ENCODE peak calls at places on chromosome 1, in ten cellular contexts. G, U, W, V, X, E, P, K, O and I are unnamed samples.

GRCh38 chr1:221740941-221741363 is 937 bp downstream of the DUSP10 start:
- DNase-seq in V (no peak), X (peak), E (no peak), U (no peak), G (no peak), W (peak), P (no peak), K (peak), O (peak), I (no peak)

GRCh38 chr1:61241864-61242472 is 159.6 kb downstream of the NFIA start:
- DNase-seq in O (no peak), W (no peak), U (no peak), K (no peak), G (no peak), P (no peak), V (no peak), X (no peak), E (no peak), I (no peak)

GRCh38 chr1:172918478-172918877 is 132.3 kb downstream of the TNFSF18 start:
- DNase-seq in X (no peak), G (no peak), P (no peak), E (no peak), W (no peak), O (no peak), K (no peak), U (no peak), V (no peak), I (no peak)

GRCh38 chr1:217134857-217135568 is 411.8 kb upstream of the ESRRG start:
- DNase-seq in P (no peak), U (no peak), O (no peak), W (no peak), E (no peak), K (peak), V (no peak), X (no peak), G (no peak), I (peak)

GRCh38 chr1:30372792-30373433 is 350.5 kb downstream of the MATN1 start:
- DNase-seq in G (no peak), K (no peak), V (no peak), X (no peak), W (no peak), U (no peak), O (no peak), E (no peak), P (peak), I (no peak)

GRCh38 chr1:172699695-172700094 is 40.8 kb downstream of the FASLG start:
- DNase-seq in W (no peak), X (no peak), K (no peak), O (no peak), P (no peak), U (no peak), G (no peak), E (no peak), V (no peak), I (no peak)

GRCh38 chr1:113998361-113998760 is 19.1 kb downstream of the OLFML3 start:
- DNase-seq in O (peak), K (peak), V (no peak), X (no peak), G (no peak), P (no peak), W (no peak), U (no peak), E (no peak), I (no peak)

GRCh38 chr1:23168462-23169218 is at the start of gene LUZP1:
- DNase-seq in O (peak), V (peak), P (peak), U (peak), X (peak), K (peak), W (peak), E (peak), G (peak), I (peak)

GRCh38 chr1:94961994-94962744 is 35.3 kb upstream of the CNN3 start:
- DNase-seq in E (no peak), P (no peak), X (no peak), K (no peak), O (peak), V (no peak), G (no peak), W (no peak), U (no peak), I (no peak)

GRCh38 chr1:60970081-60970509 is 112.3 kb upstream of the NFIA start:
- DNase-seq in P (no peak), K (peak), U (peak), E (no peak), X (no peak), G (no peak), O (peak), W (peak), V (no peak), I (peak)

GRCh38 chr1:10635385-10635896 is 160.7 kb downstream of the PEX14 start:
- DNase-seq in P (no peak), V (no peak), G (no peak), U (no peak), W (peak), O (peak), E (no peak), X (no peak), K (peak), I (no peak)

GRCh38 chr1:157969693-157970485 is 23.6 kb upstream of the KIRREL1 start:
- DNase-seq in U (no peak), W (peak), E (no peak), G (peak), K (peak), O (peak), X (no peak), P (no peak), V (no peak), I (peak)

GRCh38 chr1:85611390-85611789 is 30.8 kb downstream of the CCN1 start:
- DNase-seq in E (no peak), O (peak), W (peak), K (no peak), P (no peak), U (no peak), V (no peak), X (no peak), G (no peak), I (no peak)

GRCh38 chr1:115829947-115830346 is 11.0 kb downstream of the NHLH2 start:
- DNase-seq in G (no peak), O (peak), V (no peak), K (no peak), P (no peak), W (no peak), E (no peak), U (no peak), X (no peak), I (no peak)

GRCh38 chr1:154578058-154578418 is 10.5 kb downstream of the CHRNB2 start:
- DNase-seq in V (no peak), P (no peak), G (no peak), U (no peak), W (no peak), K (no peak), E (no peak), X (peak), O (no peak), I (no peak)

GRCh38 chr1:201265771-201266170 is 17.5 kb upstream of the PKP1 start:
- DNase-seq in P (no peak), U (no peak), E (no peak), X (no peak), W (peak), K (no peak), V (no peak), G (no peak), O (peak), I (no peak)

GRCh38 chr1:246597340-246597739 is 31.1 kb downstream of the CNST start:
- DNase-seq in O (peak), G (no peak), U (no peak), E (no peak), V (no peak), X (no peak), W (peak), K (no peak), P (no peak), I (no peak)

GRCh38 chr1:85047472-85048295 is 616 bp downstream of the MCOLN3 start:
- DNase-seq in E (peak), K (peak), U (no peak), O (no peak), G (no peak), V (no peak), W (no peak), X (peak), P (no peak), I (peak)

GRCh38 chr1:113984710-113985109 is 5.4 kb downstream of the OLFML3 start:
- DNase-seq in E (no peak), G (no peak), O (no peak), P (no peak), W (no peak), K (no peak), X (no peak), V (no peak), U (no peak), I (no peak)

GRCh38 chr1:101166583-101167120 is 70.2 kb upstream of the S1PR1 start:
- DNase-seq in E (no peak), K (no peak), O (peak), P (no peak), V (no peak), W (no peak), G (no peak), X (no peak), U (no peak), I (no peak)

GRCh38 chr1:224747578-224747977 is 131.5 kb downstream of the CNIH3 start:
- DNase-seq in K (no peak), W (peak), P (no peak), U (no peak), V (no peak), E (no peak), G (no peak), O (peak), X (no peak), I (no peak)

GRCh38 chr1:207823880-207824566 is 72.2 kb downstream of the CD46 start:
- DNase-seq in U (peak), W (peak), K (peak), O (peak), V (peak), P (peak), X (peak), E (no peak), G (peak), I (no peak)

GRCh38 chr1:151714820-151715725 is 1.5 kb downstream of the CELF3 start:
- DNase-seq in E (no peak), U (no peak), O (no peak), W (no peak), G (no peak), P (no peak), K (no peak), X (no peak), V (no peak), I (no peak)

GRCh38 chr1:117639741-117640140 is 33.9 kb downstream of the TENT5C start:
- DNase-seq in O (no peak), P (no peak), X (no peak), K (no peak), E (no peak), V (no peak), U (no peak), W (no peak), G (no peak), I (no peak)

GRCh38 chr1:244304156-244304555 is 147.6 kb downstream of the ADSS2 start:
- DNase-seq in U (no peak), E (no peak), G (no peak), K (no peak), V (no peak), X (no peak), W (peak), P (no peak), O (no peak), I (no peak)

GRCh38 chr1:64112281-64112680 is 91.1 kb upstream of the UBE2U start:
- DNase-seq in E (no peak), K (no peak), O (peak), W (peak), V (no peak), G (no peak), U (no peak), X (no peak), P (no peak), I (no peak)

GRCh38 chr1:211135342-211135950 is 1.5 kb upstream of the KCNH1 start:
- DNase-seq in O (peak), W (peak), K (peak), P (no peak), G (peak), U (no peak), V (no peak), X (no peak), E (peak), I (peak)

GRCh38 chr1:212482006-212482351 is 49.3 kb downstream of the NENF start:
- DNase-seq in K (no peak), E (no peak), O (no peak), P (no peak), G (no peak), W (no peak), X (no peak), U (no peak), V (no peak), I (no peak)

GRCh38 chr1:203340112-203340804 is 10.7 kb downstream of the FMOD start:
- DNase-seq in E (peak), W (peak), U (peak), O (peak), G (peak), X (peak), V (peak), K (peak), P (peak), I (peak)

GRCh38 chr1:52554267-52554640 is 1.4 kb upstream of the TUT4 start:
- DNase-seq in O (no peak), X (no peak), G (no peak), K (no peak), V (no peak), E (no peak), W (peak), P (no peak), U (no peak), I (no peak)